ENCODE peak calls at places on chromosomes 7 and 10, in seven cellular contexts. N, O, V, X, Z, E and H are unnamed samples.

GRCh38 chr7:159067870-159068787 is 76.5 kb downstream of the VIPR2 start:
- DNase-seq in N (peak), O (no peak), V (no peak), X (no peak), Z (no peak), E (no peak), H (no peak)

GRCh38 chr7:29434405-29434804 is 129.2 kb upstream of the PRR15 start:
- DNase-seq in N (no peak), O (no peak), V (no peak), X (no peak), Z (no peak), E (no peak), H (no peak)

GRCh38 chr10:95408931-95409873 is 118.4 kb upstream of the PDLIM1 start:
- DNase-seq in N (no peak), O (no peak), V (no peak), X (no peak), Z (no peak), E (no peak), H (no peak)

GRCh38 chr10:48742891-48743845 is 58.5 kb downstream of the WDFY4 start:
- DNase-seq in N (no peak), O (no peak), V (no peak), X (no peak), Z (no peak), E (no peak), H (no peak)

GRCh38 chr7:135156290-135156689 is 8.4 kb downstream of the TMEM140 start:
- DNase-seq in N (no peak), O (no peak), V (no peak), X (no peak), Z (no peak), E (no peak), H (no peak)

GRCh38 chr10:109959571-109960145 is 36.3 kb upstream of the XPNPEP1 start:
- DNase-seq in N (no peak), O (no peak), V (no peak), X (no peak), Z (no peak), E (no peak), H (no peak)

GRCh38 chr7:54812747-54813146 is 53.7 kb upstream of the SEC61G start:
- DNase-seq in N (no peak), O (no peak), V (peak), X (no peak), Z (no peak), E (no peak), H (no peak)

GRCh38 chr10:89171996-89172395 is 35.1 kb downstream of the CH25H start:
- DNase-seq in N (no peak), O (no peak), V (peak), X (no peak), Z (no peak), E (no peak), H (no peak)

GRCh38 chr7:30465342-30466170 is 13.0 kb downstream of the NOD1 start:
- DNase-seq in N (no peak), O (no peak), V (peak), X (no peak), Z (no peak), E (no peak), H (no peak)

GRCh38 chr7:133070562-133070961 is 11.3 kb downstream of the CHCHD3 start:
- DNase-seq in N (no peak), O (no peak), V (no peak), X (no peak), Z (no peak), E (no peak), H (no peak)

GRCh38 chr7:103915958-103916357 is 73.5 kb downstream of the RELN start:
- DNase-seq in N (peak), O (peak), V (peak), X (no peak), Z (no peak), E (no peak), H (no peak)

GRCh38 chr10:14405076-14406065 is 74.6 kb upstream of the FRMD4A start:
- DNase-seq in N (no peak), O (peak), V (peak), X (no peak), Z (no peak), E (no peak), H (no peak)

GRCh38 chr7:132899833-132900232 is 182.1 kb downstream of the CHCHD3 start:
- DNase-seq in N (no peak), O (peak), V (no peak), X (no peak), Z (no peak), E (no peak), H (no peak)

GRCh38 chr10:133537551-133538545 is 10.7 kb downstream of the CYP2E1 start:
- DNase-seq in N (no peak), O (no peak), V (no peak), X (no peak), Z (no peak), E (no peak), H (no peak)

GRCh38 chr10:116521424-116522305 is 24.1 kb upstream of the PNLIP start:
- DNase-seq in N (peak), O (peak), V (peak), X (no peak), Z (no peak), E (peak), H (peak)
- TF ChIP-seq CEBPB in N (no peak), O (no peak), V (no peak), X (no peak), Z (no peak), E (no peak), H (no peak)

GRCh38 chr7:63900394-63901203 is 98.0 kb upstream of the ZNF722 start:
- DNase-seq in N (peak), O (peak), V (no peak), X (no peak), Z (no peak), E (no peak), H (no peak)

GRCh38 chr7:63899691-63900393 is 98.8 kb upstream of the ZNF722 start:
- DNase-seq in N (peak), O (no peak), V (no peak), X (no peak), Z (no peak), E (no peak), H (no peak)
- TF ChIP-seq CEBPB in N (no peak), O (no peak), V (no peak), X (no peak), Z (no peak), E (no peak), H (no peak)

GRCh38 chr7:155786491-155786890 is 25.8 kb downstream of the SHH start:
- DNase-seq in N (no peak), O (no peak), V (no peak), X (no peak), Z (no peak), E (no peak), H (no peak)

GRCh38 chr7:155788616-155789000 is 23.7 kb downstream of the SHH start:
- DNase-seq in N (no peak), O (no peak), V (no peak), X (no peak), Z (no peak), E (no peak), H (no peak)

GRCh38 chr7:155785536-155785935 is 26.7 kb downstream of the SHH start:
- DNase-seq in N (no peak), O (no peak), V (peak), X (no peak), Z (no peak), E (no peak), H (no peak)

GRCh38 chr7:155789001-155789725 is 23.1 kb downstream of the SHH start:
- DNase-seq in N (no peak), O (no peak), V (no peak), X (no peak), Z (no peak), E (no peak), H (no peak)

GRCh38 chr7:155787171-155787851 is 25.0 kb downstream of the SHH start:
- DNase-seq in N (no peak), O (peak), V (no peak), X (no peak), Z (no peak), E (no peak), H (no peak)
- TF ChIP-seq CEBPB in N (no peak), O (no peak), V (no peak), X (no peak), Z (no peak), E (no peak), H (no peak)

DNA sequence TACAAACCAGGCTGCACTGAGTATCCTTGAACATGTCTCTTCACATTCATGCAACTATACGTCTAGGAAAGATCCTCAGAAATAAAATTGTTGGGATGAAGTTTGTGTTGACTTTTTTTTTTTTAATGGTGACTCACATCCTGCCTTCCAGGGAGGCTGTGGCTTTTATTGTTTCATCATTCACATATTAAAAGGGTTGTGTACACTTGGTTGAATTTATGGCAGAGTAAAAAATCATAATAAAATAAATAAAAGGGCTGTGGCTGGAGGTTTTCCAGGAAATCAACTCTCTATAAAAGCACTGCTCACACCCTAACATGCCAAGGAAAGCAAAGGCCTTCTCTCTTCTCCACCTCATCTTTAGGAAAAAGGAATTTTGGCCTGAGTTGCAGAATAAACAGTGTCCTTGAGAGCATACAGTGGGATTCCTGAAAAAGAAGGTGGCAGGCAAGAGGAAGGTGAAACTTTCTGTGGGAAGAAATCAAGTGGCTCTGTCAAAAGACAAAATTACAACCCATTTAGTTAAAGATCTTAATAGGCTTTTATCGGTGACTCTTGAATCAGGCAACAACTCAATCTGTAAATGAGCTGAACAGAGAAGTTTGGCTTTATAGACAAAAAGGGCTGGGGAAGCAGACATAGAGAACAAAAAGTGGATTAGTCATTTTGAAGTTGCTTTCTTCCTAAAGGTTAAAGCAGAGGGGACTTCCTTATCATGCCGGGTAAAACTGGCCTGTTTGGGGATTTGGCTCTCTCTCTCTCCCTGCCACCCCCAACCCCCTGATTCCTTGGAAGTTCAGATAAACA is 41.6 kb upstream of the FHIP2A start:
- DNase-seq in N (no peak), O (peak), V (peak), X (no peak), Z (no peak), E (peak), H (peak)
- TF ChIP-seq CEBPB in N (no peak), O (peak), V (peak), X (no peak), Z (no peak), E (no peak), H (peak)

GRCh38 chr7:105353752-105354328 is 34.9 kb downstream of the SRPK2 start:
- DNase-seq in N (peak), O (no peak), V (no peak), X (no peak), Z (no peak), E (no peak), H (no peak)

GRCh38 chr7:105352922-105353668 is 35.6 kb downstream of the SRPK2 start:
- DNase-seq in N (no peak), O (no peak), V (peak), X (no peak), Z (no peak), E (no peak), H (no peak)

GRCh38 chr7:105350906-105351305 is 37.8 kb downstream of the SRPK2 start:
- DNase-seq in N (no peak), O (no peak), V (no peak), X (no peak), Z (no peak), E (no peak), H (no peak)

GRCh38 chr7:105354383-105354782 is 34.3 kb downstream of the SRPK2 start:
- DNase-seq in N (no peak), O (no peak), V (no peak), X (no peak), Z (no peak), E (no peak), H (no peak)

GRCh38 chr7:105352018-105352612 is 36.6 kb downstream of the SRPK2 start:
- DNase-seq in N (no peak), O (no peak), V (peak), X (no peak), Z (peak), E (no peak), H (no peak)
- TF ChIP-seq CEBPB in N (no peak), O (no peak), V (peak), X (no peak), Z (no peak), E (no peak), H (no peak)

GRCh38 chr7:142883145-142883544 is 2.4 kb downstream of the TRPV6 start:
- DNase-seq in N (no peak), O (no peak), V (no peak), X (no peak), Z (no peak), E (no peak), H (no peak)
- TF ChIP-seq CEBPB in N (no peak), O (no peak), V (no peak), X (no peak), Z (no peak), E (no peak), H (no peak)

GRCh38 chr10:31101123-31101522 is 69.5 kb upstream of the ZNF438 start:
- DNase-seq in N (no peak), O (peak), V (peak), X (no peak), Z (peak), E (no peak), H (peak)
- TF ChIP-seq CEBPB in N (no peak), O (no peak), V (no peak), X (no peak), Z (no peak), E (no peak), H (no peak)

GRCh38 chr10:122285506-122286444 is 14.7 kb downstream of the BTBD16 start:
- DNase-seq in N (no peak), O (no peak), V (no peak), X (no peak), Z (no peak), E (no peak), H (no peak)

GRCh38 chr10:122287584-122287983 is 16.5 kb downstream of the BTBD16 start:
- DNase-seq in N (no peak), O (no peak), V (no peak), X (no peak), Z (no peak), E (no peak), H (no peak)

GRCh38 chr10:122288917-122289316 is 17.8 kb downstream of the BTBD16 start:
- DNase-seq in N (no peak), O (no peak), V (no peak), X (no peak), Z (no peak), E (no peak), H (no peak)

GRCh38 chr10:122290334-122290733 is 19.2 kb downstream of the BTBD16 start:
- DNase-seq in N (no peak), O (no peak), V (no peak), X (no peak), Z (no peak), E (peak), H (no peak)

DNA sequence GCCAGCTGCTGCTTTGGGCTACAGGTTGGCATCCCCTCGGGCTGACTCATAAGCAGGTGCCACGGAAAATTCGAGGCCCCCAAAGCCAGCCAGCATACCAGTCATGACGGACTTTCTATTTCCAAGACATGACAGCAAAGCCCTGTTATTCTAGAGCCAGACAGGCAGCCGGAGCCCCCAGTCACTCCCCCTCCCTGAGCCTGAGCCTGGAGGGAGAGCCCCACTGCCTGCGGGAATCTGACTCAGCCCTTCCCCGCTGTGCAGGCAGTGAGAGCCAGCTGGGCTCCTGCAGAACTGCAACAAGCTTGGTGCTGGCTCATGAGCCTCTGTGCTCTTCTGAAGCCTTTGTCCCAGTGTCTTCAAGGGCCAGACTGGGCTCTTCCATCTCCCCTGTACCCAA is 15.8 kb downstream of the BTBD16 start:
- DNase-seq in N (no peak), O (no peak), V (peak), X (no peak), Z (no peak), E (no peak), H (no peak)
- TF ChIP-seq CEBPB in N (no peak), O (no peak), V (no peak), X (no peak), Z (no peak), E (no peak), H (no peak)

GRCh38 chr7:143974457-143974856 is 19.8 kb downstream of the OR2F1 start:
- DNase-seq in N (no peak), O (peak), V (no peak), X (no peak), Z (no peak), E (peak), H (no peak)
- TF ChIP-seq CEBPB in N (peak), O (peak), V (no peak), X (no peak), Z (no peak), E (peak), H (peak)